ENCODE peak calls at places on chromosome 2, in seven cellular contexts. R is mesenchymal stem cell, X is IMR-90, L is trophoblast cell, J is mesendoderm, E is H9, I is H1. T is an unnamed sample.

GRCh38 chr2:161243873-161244272 is 64.4 kb upstream of the PSMD14 start:
- DNase-seq in R (no peak), X (no peak), L (no peak), J (peak; percentile 36), E (no peak), I (no peak), T (no peak)

GRCh38 chr2:129699781-129700573 is 279.5 kb upstream of the RAB6C start:
- DNase-seq in R (no peak), X (no peak), L (no peak), J (no peak), E (no peak), I (no peak), T (no peak)

GRCh38 chr2:173874899-173875247 is 90.3 kb downstream of the SP3 start:
- DNase-seq in R (no peak), X (no peak), L (no peak), J (no peak), E (no peak), I (no peak), T (no peak)

GRCh38 chr2:176582990-176583481 is 313.8 kb downstream of the MTX2 start:
- DNase-seq in R (peak; percentile 91), X (peak; percentile 97), L (peak; percentile 16), J (peak; percentile 76), E (no peak), I (no peak), T (no peak)

GRCh38 chr2:147630585-147630984 is 214.2 kb upstream of the ACVR2A start:
- DNase-seq in R (no peak), X (no peak), L (no peak), J (no peak), E (no peak), I (no peak), T (no peak)

GRCh38 chr2:240564571-240565266 is 3.6 kb upstream of the RNPEPL1 start:
- DNase-seq in R (peak; percentile 90), X (peak; percentile 88), L (no peak), J (no peak), E (peak; percentile 16), I (peak; percentile 38), T (no peak)

GRCh38 chr2:232329716-232330067 is 48.9 kb upstream of the ALPP start:
- DNase-seq in R (no peak), X (no peak), L (no peak), J (no peak), E (peak; percentile 22), I (no peak), T (no peak)

GRCh38 chr2:70570041-70570661 is 16.5 kb upstream of the TGFA start:
- DNase-seq in R (no peak), X (no peak), L (peak; percentile 82), J (peak; percentile 85), E (peak; percentile 74), I (no peak), T (no peak)

GRCh38 chr2:164979113-164979512 is 23.8 kb upstream of the SLC38A11 start:
- DNase-seq in R (no peak), X (no peak), L (no peak), J (peak; percentile 43), E (no peak), I (no peak), T (no peak)

GRCh38 chr2:240917009-240917683 is 11.0 kb downstream of the CROCC2 start:
- DNase-seq in R (no peak), X (no peak), L (no peak), J (no peak), E (peak; percentile 27), I (peak; percentile 58), T (no peak)

GRCh38 chr2:173109253-173110188 is 33.9 kb downstream of the MAP3K20 start:
- DNase-seq in R (peak; percentile 76), X (peak; percentile 89), L (peak; percentile 22), J (no peak), E (no peak), I (no peak), T (no peak)

GRCh38 chr2:212249451-212249850 is 289.2 kb downstream of the ERBB4 start:
- DNase-seq in R (peak; percentile 47), X (peak; percentile 39), L (no peak), J (peak; percentile 18), E (no peak), I (no peak), T (no peak)

GRCh38 chr2:3630631-3631030 is 27.4 kb upstream of the ALLC start:
- DNase-seq in R (no peak), X (no peak), L (no peak), J (no peak), E (no peak), I (no peak), T (no peak)

GRCh38 chr2:26971911-26972786 is 1.7 kb downstream of the MAPRE3 start:
- DNase-seq in R (no peak), X (no peak), L (no peak), J (no peak), E (no peak), I (no peak), T (no peak)

GRCh38 chr2:189350515-189351209 is 90.6 kb upstream of the WDR75 start:
- DNase-seq in R (peak; percentile 88), X (peak; percentile 88), L (no peak), J (no peak), E (no peak), I (no peak), T (no peak)

GRCh38 chr2:218291318-218291933 is 877 bp downstream of the TMBIM1 start:
- DNase-seq in R (no peak), X (peak; percentile 31), L (no peak), J (no peak), E (no peak), I (no peak), T (no peak)

GRCh38 chr2:79393806-79394484 is 118.9 kb upstream of the CTNNA2 start:
- DNase-seq in R (peak; percentile 3), X (no peak), L (peak; percentile 3), J (peak; percentile 97), E (peak; percentile 58), I (no peak), T (peak; percentile 90)

GRCh38 chr2:214328941-214329340 is 81.9 kb upstream of the VWC2L start:
- DNase-seq in R (no peak), X (no peak), L (no peak), J (peak; percentile 30), E (no peak), I (no peak), T (peak; percentile 8)

GRCh38 chr2:66561645-66562336 is 126.9 kb downstream of the MEIS1 start:
- DNase-seq in R (no peak), X (no peak), L (no peak), J (peak; percentile 84), E (no peak), I (no peak), T (no peak)

GRCh38 chr2:60707750-60708371 is 48.2 kb upstream of the PAPOLG start:
- DNase-seq in R (peak; percentile 31), X (peak; percentile 28), L (no peak), J (peak; percentile 25), E (peak; percentile 43), I (peak; percentile 57), T (peak; percentile 21)

GRCh38 chr2:199488772-199489400 is 31.1 kb upstream of the SATB2 start:
- DNase-seq in R (peak; percentile 53), X (peak; percentile 59), L (peak; percentile 14), J (peak; percentile 85), E (peak; percentile 82), I (peak; percentile 88), T (peak; percentile 57)

GRCh38 chr2:161556440-161556839 is 67.8 kb upstream of the SLC4A10 start:
- DNase-seq in R (no peak), X (no peak), L (peak; percentile 18), J (peak; percentile 18), E (no peak), I (no peak), T (no peak)

GRCh38 chr2:98280376-98281102 is 65.7 kb upstream of the CNGA3 start:
- DNase-seq in R (peak; percentile 84), X (no peak), L (no peak), J (peak; percentile 55), E (no peak), I (no peak), T (no peak)

GRCh38 chr2:41906325-41906700 is 141.5 kb upstream of the PKDCC start:
- DNase-seq in R (peak; percentile 75), X (peak; percentile 88), L (no peak), J (no peak), E (no peak), I (no peak), T (no peak)

GRCh38 chr2:60058781-60059180 is 494.7 kb downstream of the BCL11A start:
- DNase-seq in R (no peak), X (no peak), L (no peak), J (no peak), E (no peak), I (no peak), T (no peak)

GRCh38 chr2:27390822-27391679 is 10.5 kb upstream of the ZNF513 start:
- DNase-seq in R (no peak), X (no peak), L (no peak), J (no peak), E (no peak), I (no peak), T (no peak)

GRCh38 chr2:134845028-134845427 is 6.6 kb downstream of the ACMSD start:
- DNase-seq in R (no peak), X (no peak), L (no peak), J (no peak), E (no peak), I (no peak), T (no peak)

GRCh38 chr2:176112375-176113302 is 3.9 kb upstream of the HOXD10 start:
- DNase-seq in R (no peak), X (no peak), L (no peak), J (no peak), E (peak; percentile 33), I (peak; percentile 60), T (no peak)

GRCh38 chr2:46329803-46330775 is 32.9 kb downstream of the EPAS1 start:
- DNase-seq in R (peak; percentile 95), X (peak; percentile 95), L (peak; percentile 86), J (no peak), E (no peak), I (no peak), T (no peak)

GRCh38 chr2:170953976-170954375 is 24.9 kb downstream of the GORASP2 start:
- DNase-seq in R (peak; percentile 13), X (peak; percentile 60), L (no peak), J (no peak), E (no peak), I (no peak), T (no peak)
- H2BK5ac ChIP-seq in R (no peak overlapping the region), X (no peak overlapping the region), L (no peak overlapping the region), J (no peak overlapping the region), E (no peak overlapping the region), I (no peak overlapping the region), T (no peak overlapping the region)

DNA sequence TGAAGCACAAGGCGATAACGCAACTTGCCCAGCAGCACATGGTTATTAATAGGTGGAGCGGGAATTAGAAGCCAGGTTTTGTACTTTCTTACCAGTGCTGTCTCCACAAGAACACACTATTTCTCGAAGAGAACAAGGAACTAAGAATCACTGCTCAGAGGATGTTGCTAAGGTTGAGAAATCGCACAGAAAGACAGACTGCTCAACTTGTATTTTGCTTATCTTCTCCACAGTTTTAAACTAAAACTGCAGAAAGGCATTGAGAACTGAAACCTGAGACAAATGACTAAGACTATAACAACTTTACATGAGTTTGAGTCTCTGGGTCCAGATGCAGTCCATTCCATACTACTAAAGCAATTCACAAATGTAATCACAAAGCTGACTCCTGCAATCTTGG is 6.2 kb downstream of the PRKD3 start:
- DNase-seq in R (peak; percentile 71), X (peak; percentile 96), L (no peak), J (no peak), E (no peak), I (no peak), T (no peak)
- H3K4me1 ChIP-seq in R (no peaks in the 10 kb centered on the region), X (peaks cover 6% of the 10 kb centered on the region), L (no peaks in the 10 kb centered on the region), J (peaks cover 11% of the 10 kb centered on the region), E (peaks cover 5% of the 10 kb centered on the region), I (no peaks in the 10 kb centered on the region), T (peaks cover 4% of the 10 kb centered on the region)

GRCh38 chr2:19642501-19642900 is 259.3 kb downstream of the TTC32 start:
- DNase-seq in R (no peak), X (no peak), L (no peak), J (no peak), E (no peak), I (no peak), T (no peak)
- H2BK5ac ChIP-seq in R (no peak overlapping the region), X (no peak overlapping the region), L (no peak overlapping the region), J (no peak overlapping the region), E (no peak overlapping the region), I (no peak overlapping the region), T (no peak overlapping the region)

GRCh38 chr2:168934826-168935225 is 33.7 kb downstream of the G6PC2 start:
- DNase-seq in R (no peak), X (no peak), L (no peak), J (no peak), E (no peak), I (no peak), T (no peak)
- H3K4me1 ChIP-seq in R (no peaks in the 10 kb centered on the region), X (no peaks in the 10 kb centered on the region), L (peaks cover 2% of the 10 kb centered on the region), J (peaks cover 9% of the 10 kb centered on the region), E (no peaks in the 10 kb centered on the region), I (no peaks in the 10 kb centered on the region), T (no peaks in the 10 kb centered on the region)

T was measured in neuronal stem cell.